ENCODE peak calls at places on chromosomes 6 and 20, in nine cellular contexts. A, T, V, J, D, K, N, Y and E are unnamed samples.

GRCh38 chr6:138403324-138403800 is 661 bp upstream of the HEBP2 start:
- DNase-seq in A (peak), T (peak), V (peak), J (no peak), D (no peak), K (peak), N (peak), Y (no peak), E (peak)

GRCh38 chr20:61657719-61658377 is 405.8 kb downstream of the CDH4 start:
- DNase-seq in A (no peak), T (no peak), V (no peak), J (no peak), D (no peak), K (no peak), N (no peak), Y (no peak), E (no peak)

GRCh38 chr6:110319843-110320242 is 38.3 kb downstream of the METTL24 start:
- DNase-seq in A (no peak), T (no peak), V (no peak), J (no peak), D (no peak), K (no peak), N (no peak), Y (no peak), E (no peak)

GRCh38 chr6:111870751-111871064 is 2.5 kb downstream of the FYN start:
- DNase-seq in A (no peak), T (no peak), V (no peak), J (no peak), D (no peak), K (no peak), N (no peak), Y (no peak), E (no peak)

GRCh38 chr6:3294396-3294795 is 35.6 kb downstream of the PSMG4 start:
- DNase-seq in A (peak), T (no peak), V (no peak), J (no peak), D (no peak), K (no peak), N (peak), Y (no peak), E (no peak)

GRCh38 chr6:168711666-168712300 is 270.8 kb downstream of the SMOC2 start:
- DNase-seq in A (no peak), T (no peak), V (no peak), J (no peak), D (no peak), K (no peak), N (no peak), Y (no peak), E (no peak)

GRCh38 chr6:28953039-28953872 is 29.5 kb upstream of the TRIM27 start:
- DNase-seq in A (peak), T (peak), V (no peak), J (no peak), D (peak), K (peak), N (no peak), Y (peak), E (peak)

GRCh38 chr6:166040292-166040691 is 127.4 kb downstream of the TBXT start:
- DNase-seq in A (no peak), T (no peak), V (no peak), J (no peak), D (no peak), K (no peak), N (no peak), Y (no peak), E (no peak)

GRCh38 chr6:21005816-21006553 is 471.7 kb downstream of the CDKAL1 start:
- DNase-seq in A (no peak), T (no peak), V (no peak), J (no peak), D (peak), K (peak), N (no peak), Y (peak), E (no peak)

GRCh38 chr20:23626040-23626620 is 11.6 kb downstream of the CST3 start:
- DNase-seq in A (no peak), T (no peak), V (no peak), J (peak), D (no peak), K (peak), N (no peak), Y (peak), E (no peak)

GRCh38 chr20:36366623-36367369 is 60.7 kb downstream of the DLGAP4 start:
- DNase-seq in A (no peak), T (no peak), V (no peak), J (no peak), D (no peak), K (no peak), N (no peak), Y (no peak), E (no peak)

GRCh38 chr6:116447496-116448011 is 13.6 kb upstream of the CALHM6 start:
- DNase-seq in A (no peak), T (no peak), V (no peak), J (no peak), D (peak), K (peak), N (no peak), Y (peak), E (no peak)
- TF ChIP-seq CTCF in A (no peak), T (no peak), V (no peak), J (peak), D (no peak), K (no peak), N (no peak), Y (no peak), E (no peak)

GRCh38 chr20:258963-259362 is 1.4 kb downstream of the DEFB132 start:
- DNase-seq in A (no peak), T (no peak), V (no peak), J (no peak), D (peak), K (peak), N (no peak), Y (no peak), E (no peak)
- TF ChIP-seq CTCF in A (no peak), T (no peak), V (no peak), J (peak), D (peak), K (peak), N (no peak), Y (peak), E (no peak)

GRCh38 chr6:582370-582769 is 74.5 kb downstream of the HUS1B start:
- DNase-seq in A (peak), T (no peak), V (no peak), J (no peak), D (peak), K (no peak), N (no peak), Y (no peak), E (no peak)

GRCh38 chr6:583116-583515 is 73.8 kb downstream of the HUS1B start:
- DNase-seq in A (no peak), T (no peak), V (no peak), J (no peak), D (no peak), K (no peak), N (no peak), Y (peak), E (no peak)

GRCh38 chr6:583639-584038 is 73.3 kb downstream of the HUS1B start:
- DNase-seq in A (no peak), T (no peak), V (no peak), J (no peak), D (no peak), K (no peak), N (no peak), Y (no peak), E (no peak)

GRCh38 chr6:579339-579738 is 77.6 kb downstream of the HUS1B start:
- DNase-seq in A (no peak), T (no peak), V (no peak), J (no peak), D (no peak), K (peak), N (no peak), Y (no peak), E (no peak)
- TF ChIP-seq CTCF in A (no peak), T (no peak), V (no peak), J (peak), D (peak), K (peak), N (no peak), Y (peak), E (no peak)

GRCh38 chr6:23441813-23442212 is 684.2 kb upstream of the NRSN1 start:
- DNase-seq in A (no peak), T (no peak), V (no peak), J (no peak), D (no peak), K (no peak), N (no peak), Y (no peak), E (no peak)

GRCh38 chr6:23445157-23445710 is 680.8 kb upstream of the NRSN1 start:
- DNase-seq in A (no peak), T (no peak), V (no peak), J (no peak), D (peak), K (no peak), N (no peak), Y (no peak), E (no peak)

GRCh38 chr6:23446394-23447001 is 679.5 kb upstream of the NRSN1 start:
- DNase-seq in A (no peak), T (no peak), V (no peak), J (no peak), D (peak), K (peak), N (no peak), Y (peak), E (no peak)
- TF ChIP-seq CTCF in A (no peak), T (no peak), V (peak), J (peak), D (peak), K (peak), N (peak), Y (peak), E (no peak)

GRCh38 chr20:14566505-14566904 is 229.1 kb upstream of the FLRT3 start:
- DNase-seq in A (no peak), T (no peak), V (no peak), J (no peak), D (peak), K (peak), N (no peak), Y (no peak), E (no peak)

GRCh38 chr20:14562976-14563375 is 225.6 kb upstream of the FLRT3 start:
- DNase-seq in A (no peak), T (no peak), V (no peak), J (no peak), D (no peak), K (no peak), N (no peak), Y (no peak), E (no peak)

GRCh38 chr20:14556206-14556605 is 218.8 kb upstream of the FLRT3 start:
- DNase-seq in A (no peak), T (no peak), V (no peak), J (no peak), D (no peak), K (no peak), N (no peak), Y (no peak), E (no peak)

GRCh38 chr20:14561733-14562132 is 224.3 kb upstream of the FLRT3 start:
- DNase-seq in A (no peak), T (no peak), V (no peak), J (no peak), D (peak), K (peak), N (no peak), Y (no peak), E (no peak)
- TF ChIP-seq CTCF in A (no peak), T (no peak), V (no peak), J (peak), D (peak), K (peak), N (peak), Y (no peak), E (no peak)